ENCODE peak calls at places on chromosomes 1 and 21, in four cellular contexts. Q is K562, K is IMR-90, J is GM12878. I is an unnamed sample.
A peak's percentile ranks its signal among the peaks of the same experiment; 100 is the strongest.

GRCh38 chr1:101284021-101284420 is 47.2 kb downstream of the S1PR1 start:
- DNase-seq in K (no peak), J (no peak), Q (no peak), I (no peak)

GRCh38 chr1:232974971-232975370 is 24.6 kb downstream of the NTPCR start:
- DNase-seq in K (peak; percentile 80), J (no peak), Q (no peak), I (no peak)

GRCh38 chr1:170857955-170858354 is 77.4 kb upstream of the MROH9 start:
- DNase-seq in Q (no peak), J (no peak), K (no peak), I (no peak)

GRCh38 chr1:90671251-90671650 is 45.9 kb downstream of the BARHL2 start:
- DNase-seq in K (no peak), Q (no peak), J (no peak), I (no peak)

GRCh38 chr1:94863297-94863911 is 43.2 kb downstream of the SLC44A3 start:
- DNase-seq in J (no peak), K (peak; percentile 64), Q (no peak), I (no peak)

GRCh38 chr1:54070549-54070915 is 17.1 kb downstream of the TCEANC2 start:
- DNase-seq in K (peak; percentile 31), Q (no peak), J (no peak), I (no peak)

GRCh38 chr1:163361123-163361934 is 39.6 kb downstream of the NUF2 start:
- DNase-seq in K (no peak), Q (no peak), J (no peak), I (peak; percentile 5)

GRCh38 chr1:94803517-94804441 is 16.4 kb upstream of the SLC44A3 start:
- DNase-seq in J (no peak), Q (no peak), K (peak; percentile 57), I (no peak)

GRCh38 chr1:154931940-154932487 is 4.5 kb downstream of the PMVK start:
- DNase-seq in K (no peak), Q (no peak), J (no peak), I (peak; percentile 72)

GRCh38 chr1:8083739-8084484 is 57.8 kb upstream of the ERRFI1 start:
- DNase-seq in K (peak; percentile 90), J (no peak), Q (no peak), I (peak; percentile 73)

GRCh38 chr1:40634901-40635655 is 30.4 kb downstream of the RIMS3 start:
- DNase-seq in Q (no peak), J (no peak), K (peak; percentile 23), I (no peak)

GRCh38 chr21:41671212-41671762 is 95.6 kb downstream of the RIPK4 start:
- DNase-seq in K (no peak), J (no peak), Q (no peak), I (no peak)

GRCh38 chr1:226064816-226065248 is 2.3 kb downstream of the H3-3A start:
- DNase-seq in K (peak; percentile 72), Q (no peak), J (no peak), I (peak; percentile 41)

GRCh38 chr1:55039342-55040082 is at the start of gene PCSK9:
- DNase-seq in Q (peak; percentile 74), J (no peak), K (no peak), I (peak; percentile 49)

GRCh38 chr1:201904579-201904978 is 15.9 kb downstream of the SHISA4 start:
- DNase-seq in K (peak; percentile 94), Q (no peak), J (no peak), I (no peak)

GRCh38 chr1:156560585-156561163 is 11.7 kb downstream of the IQGAP3 start:
- DNase-seq in K (no peak), Q (no peak), J (no peak), I (no peak)

GRCh38 chr21:26842976-26843911 is 2.0 kb downstream of the ADAMTS1 start:
- DNase-seq in J (no peak), K (peak; percentile 96), Q (no peak), I (no peak)

GRCh38 chr1:107480548-107480947 is 339.7 kb downstream of the NTNG1 start:
- DNase-seq in K (no peak), J (no peak), Q (no peak), I (no peak)

GRCh38 chr1:179953974-179954493 is 576 bp upstream of the CEP350 start:
- DNase-seq in J (no peak), Q (peak; percentile 32), K (peak; percentile 51), I (peak; percentile 18)

GRCh38 chr1:11682799-11683198 is 1.9 kb upstream of the MAD2L2 start:
- DNase-seq in J (no peak), Q (no peak), K (peak; percentile 7), I (no peak)

GRCh38 chr1:159177273-159177907 is 6.0 kb downstream of the CADM3 start:
- DNase-seq in K (peak; percentile 58), Q (peak; percentile 65), J (no peak), I (peak; percentile 60)

GRCh38 chr1:90133133-90133532 is 138.2 kb downstream of the ZNF326 start:
- DNase-seq in J (no peak), Q (peak; percentile 13), K (peak; percentile 3), I (peak; percentile 31)

GRCh38 chr21:33112670-33113596 is 43.0 kb downstream of the OLIG1 start:
- DNase-seq in Q (no peak), K (no peak), J (no peak), I (no peak)

GRCh38 chr1:48294656-48295055 is 72.1 kb downstream of the SLC5A9 start:
- DNase-seq in K (no peak), Q (no peak), J (no peak), I (no peak)

GRCh38 chr1:1115830-1116700 is at the start of gene C1orf159:
- DNase-seq in Q (peak; percentile 97), K (peak; percentile 95), J (peak; percentile 74), I (peak; percentile 90)

GRCh38 chr1:203272633-203273205 is 32.6 kb upstream of the BTG2 start:
- DNase-seq in K (no peak), Q (no peak), J (no peak), I (no peak)

GRCh38 chr1:207815913-207816312 is 64.1 kb downstream of the CD46 start:
- DNase-seq in J (no peak), Q (no peak), K (peak; percentile 67), I (no peak)

GRCh38 chr1:203985676-203986075 is 87.2 kb upstream of the SOX13 start:
- DNase-seq in J (no peak), Q (no peak), K (no peak), I (no peak)

GRCh38 chr1:2853711-2854110 is 52.2 kb upstream of the TTC34 start:
- DNase-seq in J (no peak), K (no peak), Q (no peak), I (no peak)

GRCh38 chr1:208597571-208597970 is 353.4 kb upstream of the PLXNA2 start:
- DNase-seq in J (no peak), Q (no peak), K (no peak), I (no peak)

DNA sequence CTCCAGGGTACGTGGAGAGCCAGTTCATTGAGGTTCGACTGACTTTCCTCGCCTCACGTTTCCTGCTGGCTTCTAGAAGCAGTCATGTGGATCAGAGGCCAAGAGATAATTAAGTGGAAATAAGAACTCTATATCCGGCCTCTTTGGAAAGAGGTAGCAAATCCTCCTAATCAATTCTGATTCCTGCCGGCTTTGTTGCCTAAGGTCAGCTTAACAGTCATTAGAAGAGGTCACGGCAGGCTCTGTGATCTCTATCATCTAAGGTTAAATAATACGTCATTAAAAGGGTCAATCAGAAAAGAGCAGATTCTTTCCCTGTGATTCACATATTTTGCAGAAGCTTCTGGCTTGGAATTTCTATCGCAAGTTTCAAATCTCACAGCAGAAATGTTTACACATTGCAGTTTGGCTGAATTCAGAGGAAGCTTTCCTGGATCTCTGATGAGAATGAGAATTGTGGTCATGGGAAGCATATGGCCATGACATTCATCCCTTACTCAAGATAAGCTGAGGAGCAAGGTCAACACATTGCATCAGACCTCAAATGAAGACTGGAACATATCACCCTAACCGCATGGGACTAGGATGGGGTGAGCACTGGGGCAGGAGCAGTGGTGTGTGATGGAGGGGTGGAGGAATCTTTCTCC is 189.4 kb downstream of the PBX1 start:
- DNase-seq in Q (no peak), J (no peak), K (peak; percentile 99), I (peak; percentile 44)
- TF ChIP-seq ELK1 in Q (no peak), J (no peak), K (no peak), I (no peak)

GRCh38 chr21:34511787-34512451 is at the start of gene KCNE1:
- DNase-seq in K (no peak), J (no peak), Q (no peak), I (no peak)

GRCh38 chr21:34509151-34509550 is 2.9 kb downstream of the KCNE1 start:
- DNase-seq in Q (no peak), K (no peak), J (no peak), I (no peak)

GRCh38 chr21:34510148-34511142 is 1.6 kb downstream of the KCNE1 start:
- DNase-seq in J (no peak), K (peak; percentile 68), Q (peak; percentile 50), I (peak; percentile 13)

GRCh38 chr21:34513109-34513675 is 1.2 kb upstream of the KCNE1 start:
- DNase-seq in J (no peak), K (no peak), Q (no peak), I (no peak)

DNA sequence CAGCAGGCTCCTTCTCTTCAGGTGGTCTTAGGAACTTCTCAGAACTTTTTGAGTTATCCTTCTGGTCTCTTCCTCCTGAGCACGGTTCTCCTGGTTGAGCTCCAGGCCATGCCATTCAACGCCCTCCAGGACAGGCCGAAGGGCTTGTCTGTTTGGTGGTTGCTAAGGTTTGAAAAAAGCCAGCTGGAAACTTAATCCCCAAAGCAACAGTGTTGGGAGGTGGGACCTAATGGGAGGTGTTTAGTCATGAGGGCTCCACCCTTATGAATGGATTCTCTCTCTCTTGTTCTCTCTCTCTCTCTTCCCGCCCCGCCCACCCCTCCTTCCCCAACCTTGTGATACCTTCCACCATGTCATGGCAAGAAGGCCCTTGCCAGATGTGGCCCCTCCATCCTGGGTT is 856 bp downstream of the KCNE1 start:
- DNase-seq in J (no peak), K (no peak), Q (no peak), I (no peak)
- TF ChIP-seq ELK1 in J (no peak), K (no peak), Q (no peak), I (no peak)

DNA sequence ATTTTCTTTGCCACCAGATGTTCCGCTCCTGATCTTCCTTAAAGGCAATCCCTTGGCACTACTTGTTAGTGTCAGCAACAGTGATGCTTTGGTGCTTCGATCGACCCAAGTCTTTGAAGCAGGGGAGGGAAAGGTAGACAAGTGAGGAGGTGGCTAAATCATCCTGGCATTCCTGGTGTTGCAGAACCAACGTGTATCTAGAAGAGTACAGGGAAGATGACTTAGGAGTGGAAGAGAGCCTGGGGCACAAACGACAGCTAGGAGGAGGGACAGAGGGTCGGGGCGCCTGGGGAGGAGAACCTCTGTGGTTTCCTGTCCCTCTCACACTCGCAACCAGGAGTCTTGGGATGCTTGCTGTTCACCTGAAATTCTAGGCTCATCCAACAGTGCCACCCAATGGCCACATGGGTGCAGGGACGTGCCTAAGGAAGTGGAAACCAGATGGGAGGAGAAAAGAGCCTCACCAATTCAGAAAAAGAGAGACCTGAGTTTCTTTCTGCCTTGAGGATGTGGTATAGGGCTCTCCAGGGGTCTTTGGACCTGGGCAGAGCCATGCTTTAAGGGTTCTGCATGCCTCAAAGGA is 9.5 kb upstream of the KCNA2 start:
- DNase-seq in J (no peak), K (peak; percentile 51), Q (peak; percentile 70), I (peak; percentile 73)
- TF ChIP-seq ELK1 in J (no peak), K (no peak), Q (no peak), I (no peak)

DNA sequence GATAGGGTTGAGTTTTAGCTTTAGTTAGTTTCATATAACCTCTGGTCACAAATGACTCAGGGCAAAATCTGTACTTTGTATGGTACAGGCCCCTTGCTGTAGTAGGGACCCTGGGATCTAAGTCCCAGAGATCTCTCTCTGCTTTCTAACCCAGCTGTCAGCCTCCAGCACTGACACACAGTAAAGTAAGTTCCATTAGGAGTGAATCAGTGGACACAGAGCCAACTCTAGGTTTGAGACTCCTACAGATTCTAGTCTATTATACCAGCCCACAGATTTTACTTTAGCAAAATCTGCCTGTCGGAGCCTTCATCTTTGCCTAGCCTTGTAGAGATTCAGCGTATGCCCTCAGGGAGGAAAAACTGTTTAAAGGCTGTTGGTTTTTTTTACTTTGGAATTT is 52.5 kb downstream of the ANGPTL1 start:
- DNase-seq in K (peak; percentile 79), Q (no peak), J (no peak), I (no peak)
- TF ChIP-seq ELK1 in K (no peak), Q (no peak), J (no peak), I (no peak)